ENCODE peak calls at places on chromosomes 7 and 10, in six cellular contexts. I is IMR-90, Y is right lobe of liver, X is mammary epithelial cell, B is WERI-Rb-1, E is H9. Q is an unnamed sample.

GRCh38 chr7:137507096-137507495 is 163.6 kb upstream of the PTN start:
- DNase-seq in Y (no peak), E (no peak), B (no peak), I (no peak), X (no peak), Q (no peak)

GRCh38 chr10:16952610-16953009 is 135.4 kb upstream of the RSU1 start:
- DNase-seq in B (no peak), X (no peak), E (peak; percentile 55), Y (no peak), I (no peak), Q (no peak)

GRCh38 chr10:117860823-117861222 is 185.9 kb downstream of the RAB11FIP2 start:
- DNase-seq in I (peak; percentile 1), X (no peak), Y (no peak), B (no peak), E (no peak), Q (no peak)

GRCh38 chr10:84842593-84842992 is 514.2 kb downstream of the CCSER2 start:
- DNase-seq in B (no peak), E (no peak), I (no peak), X (no peak), Y (no peak), Q (no peak)

GRCh38 chr7:30510124-30511074 is 5.8 kb upstream of the GGCT start:
- DNase-seq in Y (peak; percentile 54), E (no peak), X (peak; percentile 33), B (peak; percentile 20), I (peak; percentile 44), Q (peak; percentile 41)

GRCh38 chr7:17038160-17038782 is 156.5 kb upstream of the AGR3 start:
- DNase-seq in B (no peak), Y (no peak), X (no peak), I (no peak), E (no peak), Q (peak; percentile 76)

GRCh38 chr7:98722402-98722801 is 105.3 kb downstream of the NPTX2 start:
- DNase-seq in Y (no peak), X (no peak), B (no peak), E (no peak), I (no peak), Q (no peak)

GRCh38 chr7:2726316-2727018 is 38.5 kb downstream of the AMZ1 start:
- DNase-seq in Y (peak; percentile 22), X (no peak), E (no peak), I (no peak), B (no peak), Q (no peak)

GRCh38 chr7:108201766-108202165 is 71.6 kb upstream of the LAMB4 start:
- DNase-seq in X (no peak), Y (no peak), E (no peak), I (no peak), B (no peak), Q (no peak)

GRCh38 chr7:7002416-7003062 is 176.5 kb upstream of the CCZ1B start:
- DNase-seq in Y (no peak), I (no peak), B (no peak), X (no peak), E (peak; percentile 67), Q (no peak)

GRCh38 chr10:126384269-126384873 is 3.9 kb downstream of the ADAM12 start:
- DNase-seq in B (no peak), X (no peak), E (no peak), Y (no peak), I (peak; percentile 96), Q (no peak)

GRCh38 chr7:43465581-43466554 is 117.0 kb upstream of the STK17A start:
- DNase-seq in Y (no peak), B (no peak), X (peak; percentile 50), E (no peak), I (peak; percentile 8), Q (no peak)

GRCh38 chr7:155577509-155577905 is 31.1 kb upstream of the CNPY1 start:
- DNase-seq in E (no peak), I (no peak), B (no peak), Y (peak; percentile 28), X (no peak), Q (no peak)

GRCh38 chr10:97498841-97499560 is at the start of gene UBTD1:
- DNase-seq in E (peak; percentile 47), I (peak; percentile 49), X (peak; percentile 33), Y (peak; percentile 78), B (peak; percentile 30), Q (peak; percentile 36)

GRCh38 chr10:93554760-93555432 is 11.6 kb upstream of the FFAR4 start:
- DNase-seq in Y (peak; percentile 80), E (peak; percentile 85), I (peak; percentile 56), B (peak; percentile 92), X (peak; percentile 55), Q (peak; percentile 48)

DNA sequence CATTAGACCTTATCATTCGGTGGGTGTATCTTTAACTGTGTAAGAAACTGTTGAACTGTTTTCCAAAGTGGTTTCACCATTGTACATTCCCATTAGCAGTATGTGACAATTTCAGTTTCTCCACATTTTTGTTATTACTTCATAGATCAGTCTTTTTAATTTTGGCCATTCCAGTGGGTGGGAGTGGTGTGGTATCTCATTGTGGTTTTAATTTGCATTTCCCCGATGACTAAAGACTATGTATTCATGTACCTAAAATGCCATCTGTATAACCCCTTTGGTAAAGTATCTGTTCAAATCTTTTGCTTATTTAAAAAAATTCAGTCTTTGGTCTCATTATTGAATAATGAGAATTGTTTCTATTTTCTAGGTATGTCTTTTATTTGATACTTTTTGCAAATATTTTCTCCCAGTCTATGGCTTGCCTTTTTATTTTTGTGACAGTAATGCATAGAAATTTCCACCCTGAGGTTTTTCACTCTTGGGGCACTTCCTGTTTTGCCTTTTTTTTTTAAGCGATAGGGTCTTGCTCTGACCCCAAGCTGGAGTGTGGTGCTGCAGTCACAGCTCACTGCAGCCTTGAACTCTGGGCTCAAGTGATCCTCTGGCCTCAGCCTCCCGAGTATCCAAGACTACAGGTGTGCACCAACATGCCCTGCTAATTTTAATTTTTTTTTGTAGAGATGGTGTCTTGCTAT is 141.1 kb upstream of the ITGB1 start:
- DNase-seq in X (peak; percentile 69), Y (no peak), B (no peak), E (no peak), I (peak; percentile 13), Q (no peak)
- H3K9me3 ChIP-seq in X (no peaks in the 10 kb centered on the region), Y (no peaks in the 10 kb centered on the region), B (no peaks in the 10 kb centered on the region), E (peaks cover 21% of the 10 kb centered on the region), I (peaks cover 4% of the 10 kb centered on the region), Q (no peaks in the 10 kb centered on the region)

GRCh38 chr7:32522746-32523145 is 27.5 kb downstream of the AVL9 start:
- DNase-seq in E (no peak), Y (no peak), X (no peak), I (no peak), B (no peak), Q (no peak)
- H3K9me3 ChIP-seq in E (peaks cover 24% of the 10 kb centered on the region), Y (no peaks in the 10 kb centered on the region), X (peaks cover 18% of the 10 kb centered on the region), I (peaks cover 11% of the 10 kb centered on the region), B (peaks cover 16% of the 10 kb centered on the region), Q (peaks cover 34% of the 10 kb centered on the region)

GRCh38 chr10:42596196-42596595 is 42.2 kb downstream of the ZNF33B start:
- DNase-seq in B (no peak), X (no peak), E (no peak), I (peak; percentile 2), Y (no peak), Q (no peak)
- H3K9me3 ChIP-seq in B (peaks cover 4% of the 10 kb centered on the region), X (peaks cover 43% of the 10 kb centered on the region), E (peaks cover 49% of the 10 kb centered on the region), I (peaks cover 16% of the 10 kb centered on the region), Y (peaks cover 3% of the 10 kb centered on the region), Q (peaks cover 32% of the 10 kb centered on the region)

GRCh38 chr7:63931985-63932577 is 66.6 kb upstream of the ZNF722 start:
- DNase-seq in E (no peak), B (no peak), X (no peak), I (no peak), Y (no peak), Q (no peak)
- H3K9me3 ChIP-seq in E (peaks cover 57% of the 10 kb centered on the region), B (peaks cover 14% of the 10 kb centered on the region), X (peaks cover 41% of the 10 kb centered on the region), I (peaks cover 32% of the 10 kb centered on the region), Y (no peaks in the 10 kb centered on the region), Q (no peaks in the 10 kb centered on the region)

DNA sequence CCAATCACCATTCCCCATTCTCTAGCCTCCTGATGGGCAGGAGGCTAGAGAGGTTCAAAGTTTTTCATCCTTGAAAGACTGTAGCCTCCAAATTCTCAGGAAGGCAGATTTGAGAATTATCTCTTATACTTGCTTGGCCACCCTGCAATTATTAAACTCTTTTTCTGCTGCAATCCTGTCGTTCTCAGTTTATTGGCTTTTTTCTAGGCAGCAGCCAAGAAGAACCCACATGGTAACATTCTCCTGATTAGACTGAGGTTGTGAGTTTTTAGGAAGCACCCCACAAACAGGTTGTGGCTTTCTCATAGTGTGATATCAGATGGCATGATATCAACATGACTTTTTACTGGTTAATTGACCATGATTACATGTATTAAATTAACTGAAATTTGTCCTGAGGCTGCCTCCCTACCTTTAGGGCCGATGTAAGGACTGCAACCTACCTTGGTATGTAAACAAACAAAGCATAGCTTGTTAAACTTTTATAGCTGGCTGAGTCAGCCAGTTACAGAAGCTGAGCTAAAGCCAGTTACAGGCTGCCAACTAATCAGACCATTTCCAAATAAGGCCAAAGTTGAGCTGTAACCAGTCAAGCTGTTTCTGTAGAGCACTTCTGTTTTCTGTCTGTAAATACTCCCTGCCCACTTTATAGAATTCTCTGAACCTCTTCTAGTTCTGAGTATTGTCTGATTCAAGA is 3.2 kb upstream of the ZNF248 start:
- DNase-seq in X (peak; percentile 75), Y (no peak), B (no peak), E (no peak), I (peak; percentile 82), Q (no peak)
- H3K9me3 ChIP-seq in X (no peaks in the 10 kb centered on the region), Y (no peaks in the 10 kb centered on the region), B (no peaks in the 10 kb centered on the region), E (peaks cover 22% of the 10 kb centered on the region), I (no peaks in the 10 kb centered on the region), Q (no peaks in the 10 kb centered on the region)